ENCODE peak calls at places on chromosomes 11 and 22, in eight cellular contexts. One of them, this sample, is unnamed.

GRCh38 chr11:1920128-1920908 is 815 bp downstream of the TNNT3 start:
- DNase-seq in bronchial epithelial cell: no peak
- DNase-seq in amygdala: no peak
- DNase-seq in T-helper 9 cell: no peak
- DNase-seq in CD8-positive, alpha-beta memory T cell: no peak
- DNase-seq in tibial nerve: no peak
- DNase-seq in fibroblast of mammary gland: no peak
- DNase-seq in germinal center: no peak
- DNase-seq in this sample: no peak

GRCh38 chr11:70292863-70293262 is 22.4 kb downstream of the PPFIA1 start:
- DNase-seq in bronchial epithelial cell: no peak
- DNase-seq in amygdala: no peak
- DNase-seq in T-helper 9 cell: no peak
- DNase-seq in CD8-positive, alpha-beta memory T cell: no peak
- DNase-seq in tibial nerve: no peak
- DNase-seq in fibroblast of mammary gland: no peak
- DNase-seq in germinal center: no peak
- DNase-seq in this sample: no peak

GRCh38 chr11:126115820-126116319 is 53.2 kb upstream of the CDON start:
- DNase-seq in bronchial epithelial cell: peak; percentile 73
- DNase-seq in amygdala: no peak
- DNase-seq in T-helper 9 cell: no peak
- DNase-seq in CD8-positive, alpha-beta memory T cell: no peak
- DNase-seq in tibial nerve: peak; percentile 73
- DNase-seq in fibroblast of mammary gland: peak; percentile 85
- DNase-seq in germinal center: no peak
- DNase-seq in this sample: no peak

GRCh38 chr11:11584937-11585336 is 36.9 kb downstream of the GALNT18 start:
- DNase-seq in bronchial epithelial cell: peak; percentile 68
- DNase-seq in amygdala: no peak
- DNase-seq in T-helper 9 cell: no peak
- DNase-seq in CD8-positive, alpha-beta memory T cell: no peak
- DNase-seq in tibial nerve: no peak
- DNase-seq in fibroblast of mammary gland: peak; percentile 47
- DNase-seq in germinal center: no peak
- DNase-seq in this sample: no peak

GRCh38 chr11:61509058-61510029 is 795 bp downstream of the LRRC10B start:
- DNase-seq in bronchial epithelial cell: peak; percentile 72
- DNase-seq in amygdala: peak; percentile 48
- DNase-seq in T-helper 9 cell: peak; percentile 19
- DNase-seq in CD8-positive, alpha-beta memory T cell: peak; percentile 5
- DNase-seq in tibial nerve: no peak
- DNase-seq in fibroblast of mammary gland: peak; percentile 62
- DNase-seq in germinal center: peak; percentile 85
- DNase-seq in this sample: peak; percentile 2

GRCh38 chr22:35343664-35344550 is 37.0 kb upstream of the HMOX1 start:
- DNase-seq in bronchial epithelial cell: no peak
- DNase-seq in amygdala: no peak
- DNase-seq in T-helper 9 cell: no peak
- DNase-seq in CD8-positive, alpha-beta memory T cell: no peak
- DNase-seq in tibial nerve: no peak
- DNase-seq in fibroblast of mammary gland: no peak
- DNase-seq in germinal center: no peak
- DNase-seq in this sample: no peak

GRCh38 chr22:37633082-37633692 is 6.3 kb upstream of the SH3BP1 start:
- DNase-seq in bronchial epithelial cell: no peak
- DNase-seq in amygdala: no peak
- DNase-seq in T-helper 9 cell: no peak
- DNase-seq in CD8-positive, alpha-beta memory T cell: peak; percentile 62
- DNase-seq in tibial nerve: no peak
- DNase-seq in fibroblast of mammary gland: no peak
- DNase-seq in germinal center: peak; percentile 78
- DNase-seq in this sample: no peak

GRCh38 chr22:38415561-38416321 is 39.3 kb downstream of the KCNJ4 start:
- DNase-seq in bronchial epithelial cell: no peak
- DNase-seq in amygdala: no peak
- DNase-seq in T-helper 9 cell: no peak
- DNase-seq in CD8-positive, alpha-beta memory T cell: no peak
- DNase-seq in tibial nerve: no peak
- DNase-seq in fibroblast of mammary gland: no peak
- DNase-seq in germinal center: no peak
- DNase-seq in this sample: no peak

GRCh38 chr11:47234669-47235075 is 13.9 kb downstream of the ACP2 start:
- DNase-seq in bronchial epithelial cell: no peak
- DNase-seq in amygdala: no peak
- DNase-seq in T-helper 9 cell: peak; percentile 54
- DNase-seq in CD8-positive, alpha-beta memory T cell: peak; percentile 86
- DNase-seq in tibial nerve: no peak
- DNase-seq in fibroblast of mammary gland: peak; percentile 45
- DNase-seq in germinal center: no peak
- DNase-seq in this sample: no peak

GRCh38 chr11:68447015-68447801 is 13.3 kb upstream of the PPP6R3 start:
- DNase-seq in bronchial epithelial cell: peak; percentile 35
- DNase-seq in amygdala: peak; percentile 44
- DNase-seq in T-helper 9 cell: peak; percentile 68
- DNase-seq in CD8-positive, alpha-beta memory T cell: peak; percentile 70
- DNase-seq in tibial nerve: peak; percentile 69
- DNase-seq in fibroblast of mammary gland: peak; percentile 66
- DNase-seq in germinal center: peak; percentile 84
- DNase-seq in this sample: peak; percentile 40

GRCh38 chr11:2179516-2179915 is 7.9 kb upstream of the TH start:
- DNase-seq in bronchial epithelial cell: no peak
- DNase-seq in amygdala: no peak
- DNase-seq in T-helper 9 cell: no peak
- DNase-seq in CD8-positive, alpha-beta memory T cell: no peak
- DNase-seq in tibial nerve: no peak
- DNase-seq in fibroblast of mammary gland: no peak
- DNase-seq in germinal center: no peak
- DNase-seq in this sample: no peak

GRCh38 chr22:30314918-30315317 is 11.8 kb downstream of the TBC1D10A start:
- DNase-seq in bronchial epithelial cell: peak; percentile 62
- DNase-seq in amygdala: no peak
- DNase-seq in T-helper 9 cell: peak; percentile 42
- DNase-seq in CD8-positive, alpha-beta memory T cell: no peak
- DNase-seq in tibial nerve: no peak
- DNase-seq in fibroblast of mammary gland: no peak
- DNase-seq in germinal center: no peak
- DNase-seq in this sample: no peak

GRCh38 chr22:23110922-23111527 is 30.8 kb downstream of the RSPH14 start:
- DNase-seq in bronchial epithelial cell: no peak
- DNase-seq in amygdala: no peak
- DNase-seq in T-helper 9 cell: no peak
- DNase-seq in CD8-positive, alpha-beta memory T cell: no peak
- DNase-seq in tibial nerve: no peak
- DNase-seq in fibroblast of mammary gland: no peak
- DNase-seq in germinal center: no peak
- DNase-seq in this sample: no peak

GRCh38 chr22:45907996-45908395 is 69.0 kb downstream of the WNT7B start:
- DNase-seq in bronchial epithelial cell: no peak
- DNase-seq in amygdala: no peak
- DNase-seq in T-helper 9 cell: no peak
- DNase-seq in CD8-positive, alpha-beta memory T cell: no peak
- DNase-seq in tibial nerve: no peak
- DNase-seq in fibroblast of mammary gland: no peak
- DNase-seq in germinal center: no peak
- DNase-seq in this sample: no peak

GRCh38 chr11:88175004-88175706 is at the start of gene RAB38:
- DNase-seq in bronchial epithelial cell: peak; percentile 63
- DNase-seq in amygdala: no peak
- DNase-seq in T-helper 9 cell: no peak
- DNase-seq in CD8-positive, alpha-beta memory T cell: peak; percentile 2
- DNase-seq in tibial nerve: no peak
- DNase-seq in fibroblast of mammary gland: no peak
- DNase-seq in germinal center: no peak
- DNase-seq in this sample: no peak

GRCh38 chr11:119377112-119377901 is 4.2 kb downstream of the USP2 start:
- DNase-seq in bronchial epithelial cell: peak; percentile 63
- DNase-seq in amygdala: no peak
- DNase-seq in T-helper 9 cell: no peak
- DNase-seq in CD8-positive, alpha-beta memory T cell: no peak
- DNase-seq in tibial nerve: no peak
- DNase-seq in fibroblast of mammary gland: no peak
- DNase-seq in germinal center: no peak
- DNase-seq in this sample: no peak

GRCh38 chr11:94794287-94795168 is 26.4 kb downstream of the AMOTL1 start:
- DNase-seq in bronchial epithelial cell: peak; percentile 78
- DNase-seq in amygdala: no peak
- DNase-seq in T-helper 9 cell: no peak
- DNase-seq in CD8-positive, alpha-beta memory T cell: no peak
- DNase-seq in tibial nerve: peak; percentile 40
- DNase-seq in fibroblast of mammary gland: peak; percentile 100
- DNase-seq in germinal center: no peak
- DNase-seq in this sample: no peak

GRCh38 chr11:111734383-111735261 is 31.6 kb downstream of the PPP2R1B start:
- DNase-seq in bronchial epithelial cell: no peak
- DNase-seq in amygdala: no peak
- DNase-seq in T-helper 9 cell: no peak
- DNase-seq in CD8-positive, alpha-beta memory T cell: no peak
- DNase-seq in tibial nerve: no peak
- DNase-seq in fibroblast of mammary gland: peak; percentile 37
- DNase-seq in germinal center: no peak
- DNase-seq in this sample: no peak

GRCh38 chr22:28609921-28610320 is 69.7 kb downstream of the TTC28 start:
- DNase-seq in bronchial epithelial cell: no peak
- DNase-seq in amygdala: no peak
- DNase-seq in T-helper 9 cell: no peak
- DNase-seq in CD8-positive, alpha-beta memory T cell: no peak
- DNase-seq in tibial nerve: no peak
- DNase-seq in fibroblast of mammary gland: no peak
- DNase-seq in germinal center: no peak
- DNase-seq in this sample: no peak

GRCh38 chr22:22397292-22397870 is 111.2 kb downstream of the ZNF280B start:
- DNase-seq in bronchial epithelial cell: peak; percentile 40
- DNase-seq in amygdala: no peak
- DNase-seq in T-helper 9 cell: no peak
- DNase-seq in CD8-positive, alpha-beta memory T cell: no peak
- DNase-seq in tibial nerve: peak; percentile 46
- DNase-seq in fibroblast of mammary gland: peak; percentile 55
- DNase-seq in germinal center: no peak
- DNase-seq in this sample: no peak

GRCh38 chr11:61507962-61508824 is at the start of gene LRRC10B:
- DNase-seq in bronchial epithelial cell: no peak
- DNase-seq in amygdala: peak; percentile 48
- DNase-seq in T-helper 9 cell: no peak
- DNase-seq in CD8-positive, alpha-beta memory T cell: no peak
- DNase-seq in tibial nerve: no peak
- DNase-seq in fibroblast of mammary gland: no peak
- DNase-seq in germinal center: peak; percentile 69
- DNase-seq in this sample: no peak

GRCh38 chr22:42549329-42550060 is 4.3 kb upstream of the SERHL2 start:
- DNase-seq in bronchial epithelial cell: no peak
- DNase-seq in amygdala: no peak
- DNase-seq in T-helper 9 cell: no peak
- DNase-seq in CD8-positive, alpha-beta memory T cell: no peak
- DNase-seq in tibial nerve: no peak
- DNase-seq in fibroblast of mammary gland: no peak
- DNase-seq in germinal center: no peak
- DNase-seq in this sample: no peak

GRCh38 chr11:69834811-69835800 is 15.9 kb upstream of the FGF3 start:
- DNase-seq in bronchial epithelial cell: no peak
- DNase-seq in amygdala: no peak
- DNase-seq in T-helper 9 cell: no peak
- DNase-seq in CD8-positive, alpha-beta memory T cell: no peak
- DNase-seq in tibial nerve: no peak
- DNase-seq in fibroblast of mammary gland: no peak
- DNase-seq in germinal center: no peak
- DNase-seq in this sample: no peak

This sample was measured in AML-193.